ENCODE peak calls at places on chromosomes 6 and 20, in four cellular contexts. L is K562, I is HL-60, U is GM12878. S is an unnamed sample.

GRCh38 chr20:20719411-20719810 is 7.0 kb upstream of the RALGAPA2 start:
- DNase-seq in L (no peak), I (no peak), U (no peak), S (no peak)

GRCh38 chr6:110355031-110355430 is 3.1 kb downstream of the METTL24 start:
- DNase-seq in L (no peak), I (no peak), U (no peak), S (no peak)

GRCh38 chr6:44056392-44057237 is 70.6 kb downstream of the MRPL14 start:
- DNase-seq in L (no peak), I (no peak), U (no peak), S (no peak)

GRCh38 chr6:35287671-35288396 is 9.8 kb upstream of the DEF6 start:
- DNase-seq in L (no peak), I (no peak), U (no peak), S (no peak)

GRCh38 chr6:68158256-68158655 is 476.8 kb upstream of the ADGRB3 start:
- DNase-seq in L (no peak), I (no peak), U (no peak), S (no peak)

GRCh38 chr6:7051780-7052440 is 55.9 kb upstream of the RREB1 start:
- DNase-seq in L (no peak), I (peak; percentile 75), U (no peak), S (peak; percentile 60)

GRCh38 chr20:22584922-22585785 is 782 bp upstream of the FOXA2 start:
- DNase-seq in L (peak; percentile 26), I (no peak), U (no peak), S (no peak)

GRCh38 chr6:54846857-54847721 is 518 bp downstream of the FAM83B start:
- DNase-seq in L (no peak), I (no peak), U (no peak), S (no peak)

GRCh38 chr6:15184441-15184861 is 61.4 kb upstream of the JARID2 start:
- DNase-seq in L (no peak), I (no peak), U (peak; percentile 15), S (peak; percentile 49)

GRCh38 chr20:62804632-62805364 is at the start of gene OGFR:
- DNase-seq in L (peak; percentile 90), I (peak; percentile 84), U (no peak), S (peak; percentile 90)

GRCh38 chr6:129575378-129576118 is 134.4 kb downstream of the ARHGAP18 start:
- DNase-seq in L (no peak), I (peak; percentile 14), U (no peak), S (no peak)

GRCh38 chr20:38498909-38499308 is 26.3 kb downstream of the RALGAPB start:
- DNase-seq in L (no peak), I (no peak), U (no peak), S (no peak)

GRCh38 chr6:3741477-3741871 is 10.0 kb downstream of the PXDC1 start:
- DNase-seq in L (no peak), I (no peak), U (no peak), S (no peak)

GRCh38 chr6:134817448-134817847 is 132.5 kb downstream of the ALDH8A1 start:
- DNase-seq in L (no peak), I (no peak), U (no peak), S (no peak)

GRCh38 chr20:49983848-49984408 is 1.1 kb downstream of the SNAI1 start:
- DNase-seq in L (peak; percentile 59), I (no peak), U (no peak), S (no peak)

GRCh38 chr20:19745584-19745983 is 12.5 kb upstream of the RIN2 start:
- DNase-seq in L (no peak), I (no peak), U (no peak), S (no peak)

GRCh38 chr6:22613695-22614094 is 44.3 kb downstream of the HDGFL1 start:
- DNase-seq in L (no peak), I (no peak), U (no peak), S (no peak)

GRCh38 chr6:48325701-48326100 is 214.7 kb upstream of the PTCHD4 start:
- DNase-seq in L (no peak), I (no peak), U (no peak), S (no peak)

GRCh38 chr20:51359401-51359800 is 183.1 kb downstream of the NFATC2 start:
- DNase-seq in L (no peak), I (no peak), U (no peak), S (no peak)

GRCh38 chr6:35640017-35640664 is 48.6 kb downstream of the FKBP5 start:
- DNase-seq in L (no peak), I (no peak), U (no peak), S (no peak)

GRCh38 chr20:23153696-23154341 is 67.7 kb upstream of the CD93 start:
- DNase-seq in L (no peak), I (no peak), U (no peak), S (no peak)

GRCh38 chr6:151232899-151233298 is 6.9 kb upstream of the AKAP12 start:
- DNase-seq in L (no peak), I (no peak), U (no peak), S (no peak)

GRCh38 chr6:79946773-79947190 is 571 bp downstream of the ELOVL4 start:
- DNase-seq in L (no peak), I (no peak), U (no peak), S (no peak)

GRCh38 chr20:41047279-41047974 is 18.8 kb downstream of the TOP1 start:
- DNase-seq in L (no peak), I (no peak), U (no peak), S (no peak)

GRCh38 chr20:22586645-22587310 is 2.4 kb upstream of the FOXA2 start:
- DNase-seq in L (peak; percentile 72), I (no peak), U (no peak), S (no peak)

GRCh38 chr6:41707565-41708200 is 27.7 kb downstream of the TFEB start:
- DNase-seq in L (no peak), I (peak; percentile 67), U (no peak), S (no peak)

GRCh38 chr6:149061933-149062332 is 255.6 kb upstream of the TAB2 start:
- DNase-seq in L (no peak), I (no peak), U (no peak), S (no peak)

GRCh38 chr6:13354331-13355042 is 26.1 kb upstream of the TBC1D7 start:
- DNase-seq in L (peak; percentile 55), I (peak; percentile 70), U (no peak), S (no peak)

GRCh38 chr6:71404145-71404966 is 115.7 kb downstream of the OGFRL1 start:
- DNase-seq in L (no peak), I (no peak), U (no peak), S (no peak)

GRCh38 chr6:52369234-52369633 is 7.3 kb downstream of the PAQR8 start:
- DNase-seq in L (no peak), I (no peak), U (no peak), S (no peak)

GRCh38 chr6:30820196-30820595 is 64.1 kb upstream of the DDR1 start:
- DNase-seq in L (no peak), I (no peak), U (no peak), S (no peak)

GRCh38 chr6:90072501-90072900 is 178.2 kb downstream of the GJA10 start:
- DNase-seq in L (no peak), I (no peak), U (no peak), S (no peak)

GRCh38 chr6:52183131-52183530 is 3.0 kb upstream of the IL17A start:
- DNase-seq in L (no peak), I (no peak), U (no peak), S (no peak)

GRCh38 chr6:158706369-158706982 is 56.6 kb downstream of the SYTL3 start:
- DNase-seq in L (peak; percentile 58), I (no peak), U (no peak), S (no peak)

GRCh38 chr6:119119989-119120388 is 41.5 kb upstream of the FAM184A start:
- DNase-seq in L (no peak), I (peak; percentile 74), U (no peak), S (no peak)

DNA sequence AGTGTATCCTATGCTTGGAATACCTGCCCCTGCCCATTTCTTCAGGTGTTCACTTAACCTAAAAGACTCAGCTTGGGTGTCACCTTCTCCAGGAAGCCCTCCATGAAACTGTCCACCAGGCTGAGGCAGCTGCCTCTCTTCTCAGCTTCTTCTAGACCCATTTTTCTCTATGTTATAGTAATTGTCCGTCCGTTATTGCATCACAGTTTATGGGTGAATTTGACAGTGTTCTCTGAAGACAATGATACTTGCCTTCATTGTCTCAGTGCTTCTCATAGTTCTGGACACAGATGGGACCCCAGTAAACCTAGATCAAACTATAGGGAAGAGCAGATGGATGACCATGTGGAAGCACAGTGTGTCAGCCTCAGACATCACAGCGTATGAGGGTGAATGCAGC is 238.0 kb upstream of the MOCS1 start:
- DNase-seq in L (no peak), I (no peak), U (no peak), S (no peak)
- TF ChIP-seq SPI1 in L (no peak), I (no peak), U (no peak), S (no peak)

GRCh38 chr6:166588691-166589333 is 2.3 kb upstream of the RAMACL start:
- DNase-seq in L (no peak), I (no peak), U (peak; percentile 48), S (no peak)
- TF ChIP-seq SPI1 in L (no peak), I (no peak), U (no peak), S (no peak)

GRCh38 chr6:69954733-69955132 is 88.4 kb downstream of the COL19A1 start:
- DNase-seq in L (no peak), I (no peak), U (no peak), S (no peak)

GRCh38 chr6:69957990-69958559 is 91.7 kb downstream of the COL19A1 start:
- DNase-seq in L (no peak), I (no peak), U (no peak), S (no peak)

GRCh38 chr6:69958978-69959377 is 92.6 kb downstream of the COL19A1 start:
- DNase-seq in L (no peak), I (no peak), U (no peak), S (no peak)

GRCh38 chr6:69948479-69949114 is 82.2 kb downstream of the COL19A1 start:
- DNase-seq in L (no peak), I (no peak), U (no peak), S (no peak)

GRCh38 chr6:69953491-69953890 is 87.1 kb downstream of the COL19A1 start:
- DNase-seq in L (no peak), I (no peak), U (no peak), S (no peak)
- TF ChIP-seq SPI1 in L (no peak), I (no peak), U (no peak), S (no peak)

GRCh38 chr20:856361-856775 is 22.9 kb downstream of the FAM110A start:
- DNase-seq in L (no peak), I (no peak), U (no peak), S (no peak)
- TF ChIP-seq SPI1 in L (no peak), I (no peak), U (no peak), S (no peak)

GRCh38 chr20:32484221-32485125 is 100.7 kb downstream of the NOL4L start:
- DNase-seq in L (no peak), I (no peak), U (no peak), S (peak; percentile 28)
- TF ChIP-seq SPI1 in L (no peak), I (no peak), U (no peak), S (no peak)

DNA sequence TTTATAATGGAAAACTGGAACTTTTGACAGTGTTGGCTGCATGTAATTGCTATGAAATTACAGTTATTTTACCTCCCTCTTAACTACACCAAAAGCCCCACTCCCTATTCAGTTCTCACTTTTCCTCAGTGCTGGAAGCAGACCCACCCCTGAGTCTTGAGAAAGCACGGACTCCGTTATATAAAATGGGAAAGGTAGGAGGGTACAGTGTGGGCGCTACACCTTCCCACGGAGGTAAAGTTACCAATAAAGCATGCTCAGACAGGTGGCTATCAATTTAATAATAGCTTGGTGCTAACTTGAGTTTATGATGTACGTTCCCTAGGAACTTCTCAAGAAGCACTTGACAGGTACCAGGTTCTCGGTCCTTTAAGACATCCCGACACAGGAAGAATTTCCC is 59.0 kb downstream of the CLIC5 start:
- DNase-seq in L (no peak), I (no peak), U (no peak), S (no peak)
- TF ChIP-seq SPI1 in L (no peak), I (no peak), U (no peak), S (no peak)

S was measured in GM12891.